ENCODE peak calls at places on chromosomes 1 and 21, in five cellular contexts. G is endodermal cell, X is testis, V is colonic mucosa, W is transverse colon. J is an unnamed sample.

GRCh38 chr1:228333739-228334115 is 72.9 kb downstream of the TRIM11 start:
- DNase-seq in G (no peak), X (no peak), V (no peak), W (peak), J (no peak)

GRCh38 chr1:82153282-82153630 is 352.5 kb downstream of the ADGRL2 start:
- DNase-seq in G (no peak), X (no peak), V (no peak), W (no peak), J (no peak)

GRCh38 chr1:29523531-29523930 is 287.2 kb downstream of the PTPRU start:
- DNase-seq in G (peak), X (peak), V (no peak), W (no peak), J (no peak)

GRCh38 chr1:53015508-53015860 is 46.5 kb upstream of the PODN start:
- DNase-seq in G (peak), X (no peak), V (peak), W (no peak), J (no peak)

GRCh38 chr1:226661271-226661670 is 77.8 kb downstream of the ITPKB start:
- DNase-seq in G (no peak), X (no peak), V (no peak), W (no peak), J (no peak)

GRCh38 chr1:155093938-155094621 is 15.4 kb downstream of the EFNA3 start:
- DNase-seq in G (peak), X (no peak), V (peak), W (no peak), J (no peak)

GRCh38 chr1:168236836-168237611 is 11.2 kb downstream of the SFT2D2 start:
- DNase-seq in G (no peak), X (peak), V (no peak), W (no peak), J (no peak)

GRCh38 chr1:119045091-119045746 is 57.1 kb upstream of the TBX15 start:
- DNase-seq in G (no peak), X (no peak), V (no peak), W (no peak), J (no peak)

GRCh38 chr1:219010720-219011119 is 163.0 kb upstream of the LYPLAL1 start:
- DNase-seq in G (no peak), X (no peak), V (no peak), W (no peak), J (no peak)

GRCh38 chr1:155184351-155184811 is 10.7 kb downstream of the TRIM46 start:
- DNase-seq in G (no peak), X (no peak), V (no peak), W (no peak), J (no peak)

GRCh38 chr21:34078915-34079314 is 5.5 kb downstream of the MRPS6 start:
- DNase-seq in G (no peak), X (no peak), V (peak), W (peak), J (peak)

GRCh38 chr1:114083186-114083585 is 70.5 kb downstream of the SYT6 start:
- DNase-seq in G (no peak), X (no peak), V (no peak), W (no peak), J (no peak)

DNA sequence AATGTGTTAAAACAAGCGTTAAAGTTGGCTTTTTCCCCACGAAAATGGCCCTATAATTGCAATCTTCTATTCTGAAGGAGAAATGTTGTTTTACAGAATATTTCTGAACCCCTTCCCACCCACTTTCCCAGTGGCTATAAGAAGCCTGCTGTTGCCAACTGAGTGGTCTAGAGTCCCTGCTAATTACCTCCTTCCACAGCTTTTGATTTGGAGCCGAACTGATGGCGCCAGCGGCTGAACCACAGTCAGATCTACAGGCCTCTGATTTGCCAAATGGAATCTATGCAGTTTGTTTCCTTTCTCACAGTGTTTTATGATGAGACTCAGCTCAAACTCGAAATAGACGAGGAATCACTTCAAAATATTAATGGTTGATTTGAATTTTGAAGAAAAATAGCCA is 76.0 kb upstream of the C1orf105 start:
- DNase-seq in G (no peak), X (no peak), V (no peak), W (no peak), J (no peak)
- H3K4me3 ChIP-seq in G (no peak), X (no peak), V (no peak), W (no peak), J (no peak)

DNA sequence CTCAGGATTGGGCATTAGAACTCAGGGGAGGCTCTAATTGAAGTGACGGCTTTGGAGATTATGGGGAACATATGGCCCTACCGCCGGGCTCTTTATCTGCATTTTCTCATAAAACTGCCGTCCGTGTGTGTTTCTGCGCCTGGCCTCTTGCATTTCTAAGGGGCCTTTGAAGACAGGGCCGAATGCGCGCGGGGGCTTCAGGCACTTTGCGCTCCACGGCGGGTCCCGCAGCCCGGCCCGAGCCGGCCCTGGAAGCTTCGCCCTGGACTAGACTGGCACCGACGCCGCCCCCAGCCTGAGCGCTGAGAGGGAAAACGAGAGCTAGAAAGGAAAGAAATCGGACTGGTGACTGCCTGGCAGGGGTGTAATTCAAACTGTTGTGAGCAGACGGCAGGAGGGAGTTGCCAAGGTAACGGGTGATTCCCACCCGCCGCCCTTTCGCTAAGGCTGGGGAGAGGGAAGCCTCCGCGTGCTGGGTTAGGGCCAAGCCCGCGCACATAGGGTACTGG is 120.7 kb downstream of the LMX1A start:
- DNase-seq in G (peak), X (peak), V (no peak), W (no peak), J (peak)
- H3K4me3 ChIP-seq in G (peak), X (peak), V (peak), W (peak), J (peak)

GRCh38 chr1:193540511-193540910 is 354.1 kb upstream of the B3GALT2 start:
- DNase-seq in G (no peak), X (no peak), V (no peak), W (no peak), J (no peak)

GRCh38 chr1:193537266-193538003 is 351.0 kb upstream of the B3GALT2 start:
- DNase-seq in G (no peak), X (no peak), V (no peak), W (peak), J (no peak)

GRCh38 chr1:193538004-193538355 is 351.6 kb upstream of the B3GALT2 start:
- DNase-seq in G (no peak), X (no peak), V (no peak), W (no peak), J (no peak)

GRCh38 chr1:193539731-193540459 is 353.5 kb upstream of the B3GALT2 start:
- DNase-seq in G (no peak), X (no peak), V (no peak), W (peak), J (peak)

DNA sequence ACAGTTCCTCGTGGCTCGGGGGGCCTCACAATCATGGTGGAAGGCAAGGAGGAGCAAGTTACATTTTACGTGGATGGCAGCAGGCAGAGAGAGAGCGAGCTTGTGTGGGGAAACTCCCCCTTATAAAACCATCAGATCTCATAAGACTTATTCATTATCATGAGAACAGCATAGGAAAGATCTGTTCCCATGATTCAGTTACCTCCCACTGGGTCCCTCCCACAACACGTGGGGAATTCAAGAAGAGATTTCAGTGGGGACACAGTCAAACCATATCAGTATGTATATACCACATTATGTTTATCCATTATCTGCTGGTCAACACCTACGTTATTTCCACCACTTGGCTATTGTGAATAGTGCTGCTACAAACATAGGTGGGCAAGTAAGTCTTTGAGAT is 352.3 kb upstream of the B3GALT2 start:
- DNase-seq in G (no peak), X (no peak), V (no peak), W (no peak), J (no peak)
- H3K4me3 ChIP-seq in G (no peak), X (no peak), V (no peak), W (no peak), J (no peak)

DNA sequence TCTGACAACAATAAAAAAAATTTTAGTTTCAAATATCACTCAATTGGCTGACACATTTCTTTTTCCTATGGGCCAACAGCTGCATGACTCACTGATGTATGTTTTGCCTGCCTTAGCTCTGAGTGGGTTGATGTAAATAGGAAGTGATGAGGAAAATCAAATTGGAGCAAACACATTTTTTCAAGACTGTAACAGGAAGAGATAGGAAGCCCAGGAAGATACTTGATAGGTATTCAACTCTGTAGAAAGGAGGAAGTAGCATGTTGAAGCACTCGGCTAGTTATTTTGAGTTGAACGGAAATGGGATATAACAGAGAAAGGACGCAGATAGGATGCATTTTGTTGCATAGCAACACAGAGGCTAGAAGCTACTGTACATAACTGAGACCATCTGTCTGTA is 168.0 kb upstream of the NR5A2 start:
- DNase-seq in G (no peak), X (no peak), V (no peak), W (no peak), J (no peak)
- H3K4me3 ChIP-seq in G (no peak), X (no peak), V (no peak), W (no peak), J (no peak)

GRCh38 chr1:41372600-41372993 is 11.4 kb downstream of the FOXO6 start:
- DNase-seq in G (no peak), X (no peak), V (no peak), W (no peak), J (no peak)
- H3K4me3 ChIP-seq in G (no peak), X (no peak), V (no peak), W (no peak), J (no peak)

DNA sequence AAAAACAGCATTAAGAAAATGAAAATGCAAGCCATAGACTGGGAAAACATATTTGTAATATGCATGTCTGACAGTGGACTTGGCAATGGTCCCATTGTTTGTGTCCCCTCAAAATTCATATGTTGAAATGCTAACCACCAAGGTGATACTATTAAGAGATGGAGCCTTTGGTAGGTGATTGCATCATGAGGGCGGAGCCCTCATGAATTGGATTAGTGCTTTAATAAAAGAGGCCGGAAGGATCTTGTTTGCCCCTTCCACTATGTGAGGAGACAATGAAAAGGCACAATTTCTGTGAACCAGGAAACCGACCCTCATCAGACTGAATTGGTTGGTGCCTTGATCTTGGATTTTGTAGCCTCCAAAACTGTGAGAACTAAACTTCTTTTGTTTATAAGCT is 232.3 kb downstream of the GPR52 start:
- DNase-seq in G (no peak), X (no peak), V (no peak), W (no peak), J (no peak)
- H3K4me3 ChIP-seq in G (no peak), X (no peak), V (no peak), W (no peak), J (no peak)

J was measured in thyroid gland.